ENCODE peak calls at places on chromosomes 2 and 18, in four cellular contexts. M, U, Q and R are unnamed samples.

GRCh38 chr2:44342854-44343253 is 18.4 kb downstream of the PREPL start:
- DNase-seq in M (no peak), U (no peak), Q (peak; percentile 39), R (no peak)

GRCh38 chr2:207334309-207334630 is 168.5 kb upstream of the KLF7 start:
- DNase-seq in M (no peak), U (no peak), Q (no peak), R (no peak)

GRCh38 chr18:32460046-32460785 is 10.5 kb downstream of the GAREM1 start:
- DNase-seq in M (no peak), U (no peak), Q (no peak), R (no peak)

GRCh38 chr18:44514106-44514505 is 166.6 kb upstream of the SETBP1 start:
- DNase-seq in M (no peak), U (no peak), Q (no peak), R (no peak)

GRCh38 chr2:229539628-229540027 is 174.7 kb downstream of the DNER start:
- DNase-seq in M (no peak), U (no peak), Q (no peak), R (no peak)

GRCh38 chr2:45248214-45248613 is 239.0 kb upstream of the SIX2 start:
- DNase-seq in M (no peak), U (no peak), Q (no peak), R (no peak)

GRCh38 chr2:108297436-108298141 is 8.9 kb downstream of the SULT1C2 start:
- DNase-seq in M (no peak), U (no peak), Q (no peak), R (no peak)

GRCh38 chr2:120509991-120510735 is 164.2 kb downstream of the INHBB start:
- DNase-seq in M (peak; percentile 45), U (no peak), Q (no peak), R (no peak)

GRCh38 chr18:63088262-63088661 is 231.3 kb downstream of the BCL2 start:
- DNase-seq in M (no peak), U (no peak), Q (peak; percentile 32), R (peak; percentile 74)

GRCh38 chr2:28754321-28754720 is 2.7 kb downstream of the PPP1CB start:
- DNase-seq in M (no peak), U (no peak), Q (peak; percentile 11), R (no peak)

GRCh38 chr2:10933700-10934225 is 22.0 kb downstream of the KCNF1 start:
- DNase-seq in M (no peak), U (no peak), Q (no peak), R (no peak)

GRCh38 chr2:152761171-152761570 is 42.8 kb downstream of the ARL6IP6 start:
- DNase-seq in M (no peak), U (no peak), Q (no peak), R (no peak)

GRCh38 chr2:3399829-3400228 is 20.3 kb downstream of the TRAPPC12 start:
- DNase-seq in M (peak; percentile 79), U (no peak), Q (peak; percentile 56), R (no peak)

GRCh38 chr2:3403587-3404334 is 24.3 kb downstream of the TRAPPC12 start:
- DNase-seq in M (no peak), U (no peak), Q (no peak), R (no peak)

GRCh38 chr2:3396920-3397559 is 17.5 kb downstream of the TRAPPC12 start:
- DNase-seq in M (no peak), U (no peak), Q (no peak), R (no peak)

GRCh38 chr2:3399403-3399802 is 19.9 kb downstream of the TRAPPC12 start:
- DNase-seq in M (no peak), U (no peak), Q (no peak), R (no peak)

DNA sequence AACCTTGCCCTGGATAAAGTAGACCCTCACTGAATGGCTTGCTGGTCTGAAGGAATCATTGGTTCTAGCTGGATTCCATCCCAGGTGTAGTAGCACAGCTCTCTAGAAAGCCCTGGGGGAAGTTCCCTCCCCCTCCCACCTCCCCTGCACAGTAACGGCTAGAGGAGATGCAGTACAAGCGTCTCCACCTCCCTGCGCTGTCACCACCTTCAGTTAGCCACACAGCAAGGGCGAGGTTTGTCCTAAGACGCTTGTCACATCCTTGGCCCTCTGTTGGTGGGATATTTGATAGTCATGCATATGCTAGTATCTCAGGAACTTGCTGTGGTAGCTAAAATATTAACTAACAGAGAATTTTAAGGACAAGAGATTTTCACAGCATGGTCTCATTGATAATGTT is 19.3 kb downstream of the TRAPPC12 start:
- DNase-seq in M (no peak), U (no peak), Q (peak; percentile 20), R (no peak)
- H3K4me3 ChIP-seq in M (no peak overlapping the region), U (no peak overlapping the region), Q (no peak overlapping the region), R (peak overlapping the region; percentile 39)

GRCh38 chr2:64177315-64177714 is 33.1 kb upstream of the PELI1 start:
- DNase-seq in M (no peak), U (no peak), Q (no peak), R (no peak)
- H3K4me1 ChIP-seq in M (no peaks in the 10 kb centered on the region), U (no peaks in the 10 kb centered on the region), Q (no peaks in the 10 kb centered on the region), R (peaks cover 16% of the 10 kb centered on the region)

GRCh38 chr2:98311090-98311489 is 35.2 kb upstream of the CNGA3 start:
- DNase-seq in M (no peak), U (no peak), Q (no peak), R (no peak)
- TF ChIP-seq CTCF in M (no peak), U (no peak), Q (no peak), R (no peak)

GRCh38 chr18:23138470-23138869 is 3.2 kb downstream of the CABLES1 start:
- DNase-seq in M (no peak), U (no peak), Q (no peak), R (no peak)

GRCh38 chr18:23137093-23137640 is 1.9 kb downstream of the CABLES1 start:
- DNase-seq in M (no peak), U (no peak), Q (peak; percentile 36), R (no peak)

GRCh38 chr18:23136326-23137092 is 1.2 kb downstream of the CABLES1 start:
- DNase-seq in M (no peak), U (no peak), Q (peak; percentile 41), R (peak; percentile 76)

GRCh38 chr18:23135679-23136325 is 517 bp downstream of the CABLES1 start:
- DNase-seq in M (no peak), U (no peak), Q (peak; percentile 82), R (peak; percentile 72)

DNA sequence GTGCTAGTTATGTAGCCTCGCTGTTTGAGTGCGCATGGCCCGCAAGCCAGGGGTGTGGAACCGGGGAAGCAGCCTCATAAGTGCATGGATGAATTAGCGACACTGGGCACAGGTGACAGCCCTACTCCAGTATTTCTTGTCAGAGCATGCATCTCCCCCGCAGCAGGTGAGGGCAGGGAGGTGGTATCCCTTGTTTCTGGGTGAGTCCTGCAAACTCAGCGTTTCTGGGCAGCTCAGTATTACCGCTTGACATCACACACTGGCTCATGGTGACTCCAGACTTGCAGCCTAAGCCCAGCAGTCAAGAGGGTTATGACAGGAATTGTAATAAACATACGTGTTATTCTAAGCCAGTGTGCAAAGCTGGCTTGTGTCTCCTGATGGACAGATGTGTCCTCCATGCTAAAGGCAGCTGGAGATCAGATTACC is 2.5 kb downstream of the CABLES1 start:
- DNase-seq in M (no peak), U (no peak), Q (no peak), R (no peak)
- H3K4me3 ChIP-seq in M (no peak overlapping the region), U (no peak overlapping the region), Q (peak overlapping the region; percentile 59), R (peak overlapping the region; percentile 85)

DNA sequence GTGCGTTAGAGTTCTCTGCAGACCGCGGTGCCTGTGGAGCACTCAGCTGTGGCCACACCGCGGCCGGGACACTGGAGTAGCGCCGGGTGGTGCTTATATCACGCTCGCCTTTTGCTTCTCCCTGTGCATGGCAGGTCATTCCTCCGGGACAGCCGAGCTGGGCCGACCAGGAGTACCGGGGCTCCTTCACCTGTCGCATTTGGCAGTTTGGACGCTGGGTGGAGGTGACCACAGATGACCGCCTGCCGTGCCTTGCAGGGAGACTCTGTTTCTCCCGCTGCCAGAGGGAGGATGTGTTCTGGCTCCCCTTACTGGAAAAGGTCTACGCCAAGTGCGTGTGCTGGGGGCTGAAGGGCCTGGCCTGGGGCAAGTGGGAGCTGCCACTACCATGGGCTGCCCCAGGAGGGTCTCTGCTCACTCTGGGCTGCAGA is 4.2 kb downstream of the CAPN10 start:
- DNase-seq in M (peak; percentile 54), U (no peak), Q (no peak), R (no peak)
- H3K4me1 ChIP-seq in M (peaks cover 20% of the 10 kb centered on the region), U (peaks cover 24% of the 10 kb centered on the region), Q (peaks cover 9% of the 10 kb centered on the region), R (no peaks in the 10 kb centered on the region)

DNA sequence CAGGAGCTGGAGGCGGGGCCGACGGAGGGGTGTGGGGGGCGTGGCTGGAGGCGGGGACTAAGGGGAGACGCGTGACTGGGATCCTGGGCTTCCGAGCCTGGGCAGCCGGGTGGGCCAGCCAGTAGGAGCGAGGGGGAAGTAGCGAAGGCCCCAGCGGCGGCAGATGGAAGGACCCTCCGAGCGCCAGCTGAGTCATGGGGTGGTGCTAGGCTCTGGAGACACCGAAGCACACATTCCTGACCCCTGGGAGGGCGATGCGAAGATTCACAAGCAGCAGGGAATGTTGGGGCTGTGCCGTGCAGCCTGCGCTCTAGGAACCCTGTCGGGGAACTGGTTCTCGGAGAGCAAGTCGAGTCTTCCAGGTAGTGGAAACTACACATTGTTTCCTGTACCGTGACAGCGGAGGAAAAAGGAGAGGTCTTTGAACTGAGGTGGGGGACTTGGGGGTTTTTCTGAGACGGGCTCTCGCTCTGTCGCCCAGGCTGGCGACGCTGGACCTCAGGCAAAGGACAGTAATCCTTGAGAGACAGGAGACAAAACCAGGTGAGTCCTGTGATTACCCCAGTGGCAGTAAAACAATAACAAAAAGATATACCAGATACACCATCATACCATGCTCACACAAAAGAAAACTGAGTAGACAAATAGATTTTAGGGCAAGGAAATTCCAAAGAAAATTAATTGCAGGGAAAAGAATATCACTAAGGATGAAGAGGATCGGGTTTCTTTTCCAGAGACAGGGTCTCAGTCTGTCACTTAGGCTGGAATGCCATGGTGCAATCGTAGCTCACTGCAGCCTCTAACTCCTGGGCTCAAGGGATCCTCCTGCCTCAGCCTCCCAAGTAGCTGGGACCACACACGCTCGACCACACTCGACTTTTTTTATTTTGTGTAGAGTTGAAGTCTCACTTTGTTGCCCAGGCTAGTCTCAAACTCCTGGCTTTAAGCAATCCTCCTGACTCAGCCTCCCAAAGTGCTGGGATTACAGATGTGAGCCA is 828 bp upstream of the AFG3L2 start:
- DNase-seq in M (no peak), U (no peak), Q (peak; percentile 41), R (peak; percentile 60)
- TF ChIP-seq CTCF in M (peak; percentile 30), U (no peak), Q (peak; percentile 26), R (peak; percentile 60)

DNA sequence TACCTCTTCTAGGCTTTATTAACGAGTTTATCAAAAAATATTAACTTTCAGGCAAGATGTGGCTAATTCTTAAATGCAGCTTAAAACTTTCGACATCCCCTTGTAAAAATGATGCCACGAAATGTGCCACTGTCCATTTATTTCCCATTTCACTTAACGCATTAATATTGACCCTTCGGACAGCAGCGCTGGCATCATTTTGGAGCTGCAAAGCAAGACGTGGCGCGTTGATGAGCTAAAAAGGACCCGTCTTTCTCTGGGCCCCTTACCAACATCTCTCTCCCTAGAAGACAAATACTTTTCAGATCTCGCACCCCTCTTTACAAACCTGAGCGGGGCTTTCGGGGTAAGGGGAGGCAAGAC is 367.9 kb downstream of the MTX2 start:
- DNase-seq in M (no peak), U (no peak), Q (peak; percentile 50), R (no peak)
- H3K4me3 ChIP-seq in M (peak overlapping the region; percentile 74), U (no peak overlapping the region), Q (peak overlapping the region; percentile 51), R (peak overlapping the region; percentile 80)

GRCh38 chr2:43165378-43166025 is 60.9 kb downstream of the ZFP36L2 start:
- DNase-seq in M (no peak), U (no peak), Q (no peak), R (peak; percentile 76)
- H3K4me1 ChIP-seq in M (peaks cover 20% of the 10 kb centered on the region), U (peaks cover 60% of the 10 kb centered on the region), Q (peaks cover 5% of the 10 kb centered on the region), R (peaks cover 17% of the 10 kb centered on the region)